ENCODE peak calls at places on chromosomes 5 and 9, in four cellular contexts. L, F, M and P are unnamed samples.

GRCh38 chr5:175696139-175696854 is 38.4 kb downstream of the HRH2 start:
- DNase-seq in L (peak; percentile 81), F (peak; percentile 84), M (no peak), P (peak; percentile 51)

GRCh38 chr9:74773886-74774479 is 113.7 kb downstream of the TRPM6 start:
- DNase-seq in L (peak; percentile 59), F (peak; percentile 75), M (peak; percentile 63), P (peak; percentile 67)

GRCh38 chr5:32753051-32753450 is 41.9 kb downstream of the NPR3 start:
- DNase-seq in L (no peak), F (no peak), M (no peak), P (no peak)

GRCh38 chr9:38318755-38319495 is 73.6 kb upstream of the ALDH1B1 start:
- DNase-seq in L (no peak), F (peak; percentile 17), M (no peak), P (no peak)

GRCh38 chr5:142378737-142379365 is 54.0 kb upstream of the SPRY4 start:
- DNase-seq in L (no peak), F (no peak), M (no peak), P (no peak)

GRCh38 chr5:592158-592557 is 20.0 kb upstream of the CEP72 start:
- DNase-seq in L (no peak), F (no peak), M (no peak), P (no peak)

GRCh38 chr9:127076860-127077657 is 45.4 kb downstream of the ANGPTL2 start:
- DNase-seq in L (no peak), F (no peak), M (no peak), P (no peak)

GRCh38 chr5:112975721-112976431 is 722 bp upstream of the DCP2 start:
- DNase-seq in L (no peak), F (no peak), M (no peak), P (no peak)

GRCh38 chr9:114271556-114272510 is 51.1 kb upstream of the ORM1 start:
- DNase-seq in L (peak; percentile 48), F (peak; percentile 80), M (peak; percentile 28), P (no peak)

GRCh38 chr5:40551706-40552557 is 127.8 kb upstream of the PTGER4 start:
- DNase-seq in L (no peak), F (no peak), M (peak; percentile 15), P (no peak)
- TF ChIP-seq SUZ12 in L (no peak), F (no peak), M (no peak), P (no peak)

DNA sequence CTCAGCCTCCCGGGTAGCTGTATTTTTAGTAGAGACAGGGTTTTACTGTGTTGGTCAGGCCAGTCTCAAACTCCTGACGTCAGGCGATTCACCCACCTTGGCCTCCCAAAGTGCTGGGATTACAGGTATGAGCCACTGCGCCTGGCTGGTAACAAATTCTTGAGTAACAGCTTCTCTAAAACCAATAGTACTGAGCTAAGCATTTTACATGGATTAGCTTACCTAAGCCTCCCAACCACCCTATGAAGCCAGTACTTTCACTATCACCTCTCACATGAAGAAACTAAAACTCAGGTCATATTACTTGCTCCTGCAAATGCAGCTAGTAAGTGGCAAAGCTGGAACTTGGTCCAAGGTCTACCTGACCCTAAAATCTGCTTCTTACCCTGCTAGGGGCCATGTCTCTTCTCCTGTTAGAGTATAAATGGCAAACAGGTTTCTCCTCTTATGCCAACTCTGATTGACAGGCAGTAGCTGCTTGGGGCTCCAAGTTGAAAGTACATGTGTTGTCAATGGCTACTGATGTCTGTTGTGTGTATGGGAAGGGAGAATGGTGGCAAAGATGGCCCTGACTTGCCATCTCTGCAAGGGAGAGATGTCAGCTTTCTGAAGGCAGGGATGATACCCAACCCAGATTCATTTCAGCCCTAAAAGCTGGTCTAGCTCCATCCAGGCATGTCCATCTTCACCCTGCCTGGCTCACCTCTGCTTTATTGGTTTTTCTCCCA is 4.0 kb downstream of the PHF19 start:
- DNase-seq in L (no peak), F (no peak), M (no peak), P (no peak)
- TF ChIP-seq SUZ12 in L (no peak), F (no peak), M (no peak), P (no peak)

DNA sequence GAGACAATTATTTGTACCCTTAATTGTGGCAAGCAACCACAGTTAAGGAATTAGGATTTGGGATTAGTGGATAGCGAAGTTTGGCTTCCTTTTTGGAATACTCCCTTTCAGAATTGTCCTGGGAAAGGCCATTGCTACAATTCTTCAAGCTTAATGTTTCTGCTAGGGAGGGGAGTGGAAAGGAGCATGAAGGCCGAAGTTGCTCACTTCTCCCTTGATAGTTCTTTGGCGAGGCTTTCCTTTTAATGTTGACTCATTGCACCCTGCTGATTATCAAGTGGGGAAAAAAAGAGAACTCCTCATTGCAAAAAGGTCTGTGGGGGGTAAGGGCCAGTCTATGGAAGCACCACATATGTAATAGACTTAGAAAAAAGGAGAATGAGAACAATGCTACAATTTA is 30.7 kb downstream of the GRIN3A start:
- DNase-seq in L (no peak), F (no peak), M (no peak), P (no peak)
- TF ChIP-seq SUZ12 in L (no peak), F (no peak), M (no peak), P (no peak)

GRCh38 chr5:179404321-179405053 is 59.2 kb upstream of the ADAMTS2 start:
- DNase-seq in L (no peak), F (peak; percentile 29), M (no peak), P (no peak)
- TF ChIP-seq SUZ12 in L (no peak), F (no peak), M (no peak), P (no peak)

GRCh38 chr5:88741964-88742363 is 141.0 kb downstream of the MEF2C start:
- DNase-seq in L (no peak), F (no peak), M (no peak), P (no peak)
- TF ChIP-seq SUZ12 in L (no peak), F (no peak), M (no peak), P (no peak)

DNA sequence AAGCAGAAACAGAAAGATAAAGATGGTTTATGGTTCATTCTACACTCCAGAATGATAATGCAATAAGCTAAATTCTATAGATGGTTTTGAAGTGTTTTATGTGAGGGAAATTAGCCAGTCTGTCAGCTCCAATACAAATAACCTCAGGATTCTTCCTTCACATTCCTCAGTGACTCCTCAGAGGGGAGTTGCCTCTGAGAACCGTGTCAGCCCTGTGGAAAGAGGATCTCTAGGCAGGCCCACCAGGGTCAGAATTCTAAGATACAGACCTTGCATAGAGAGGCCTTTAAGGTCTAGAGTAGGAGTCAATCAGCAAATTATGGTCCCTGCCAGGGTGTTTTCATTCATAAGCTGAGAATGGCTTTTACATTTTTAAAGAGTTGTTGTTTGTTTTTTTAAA is 26.6 kb downstream of the RUSC2 start:
- DNase-seq in L (no peak), F (no peak), M (no peak), P (no peak)
- TF ChIP-seq SUZ12 in L (no peak), F (no peak), M (no peak), P (no peak)

GRCh38 chr5:43750809-43751208 is 147.8 kb downstream of the NNT start:
- DNase-seq in L (no peak), F (no peak), M (no peak), P (no peak)

GRCh38 chr5:43753069-43753468 is 150.1 kb downstream of the NNT start:
- DNase-seq in L (no peak), F (peak; percentile 46), M (no peak), P (no peak)
- TF ChIP-seq SUZ12 in L (no peak), F (no peak), M (no peak), P (no peak)

DNA sequence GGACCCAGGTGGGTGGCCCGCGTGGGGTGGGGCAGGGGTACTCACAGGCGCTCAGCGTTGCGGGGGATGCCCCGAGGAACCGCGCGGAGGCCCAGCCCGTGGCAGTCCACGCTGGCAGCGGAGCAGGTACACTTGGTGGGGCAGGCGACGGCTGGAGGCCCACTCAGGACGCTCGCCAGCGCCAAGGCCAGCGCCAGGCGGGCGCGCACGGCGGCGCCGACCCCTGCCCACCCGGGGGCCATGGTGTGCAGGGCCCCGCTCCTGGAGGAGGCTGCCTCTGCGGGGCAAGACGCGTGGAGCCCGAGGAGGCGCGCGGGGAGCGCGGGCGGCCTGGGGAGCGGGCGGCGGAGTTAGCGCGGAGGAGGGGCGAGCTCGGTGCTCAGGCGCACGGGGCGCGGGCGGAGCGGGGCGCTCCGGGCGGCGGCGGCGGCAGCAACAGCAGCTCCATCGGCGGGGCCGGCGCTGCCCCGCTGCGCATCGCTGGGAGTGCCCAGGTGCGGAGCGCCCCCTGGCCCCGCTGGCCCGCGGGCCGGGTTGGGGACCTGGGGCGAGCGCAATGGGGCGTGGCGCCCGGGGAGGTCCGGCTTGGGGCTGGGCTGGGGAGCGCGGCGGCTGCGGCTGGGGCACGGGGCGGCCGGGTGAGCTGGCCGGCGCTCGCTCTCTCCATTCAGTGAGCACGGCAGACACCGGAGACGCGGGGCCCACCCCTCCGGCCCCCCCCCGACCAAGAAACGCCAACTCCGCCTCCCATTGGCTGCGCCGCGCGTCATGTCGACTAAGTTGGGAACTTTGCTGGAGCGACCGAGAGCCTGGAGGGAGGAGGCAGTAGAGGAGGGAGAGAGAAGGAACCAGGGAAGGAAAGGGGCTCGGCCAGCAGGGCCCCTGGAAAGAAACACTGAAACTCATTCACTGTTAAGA is at the start of gene SLIT3:
- DNase-seq in L (peak; percentile 89), F (peak; percentile 76), M (no peak), P (peak; percentile 52)
- TF ChIP-seq SUZ12 in L (no peak), F (peak; percentile 23), M (no peak), P (no peak)